ENCODE peak calls at places on chromosomes 16 and 17, in six cellular contexts. F is fibroblast of lung, Q is A673, K is PC-3, Z is cardiac muscle cell, U is tibial artery. R is an unnamed sample. For H3K4me1, the result is how much of the 10 kb centered on the place peaks cover.

GRCh38 chr17:32142857-32143524 is 689 bp downstream of the RHOT1 start:
- DNase-seq in F (peak), Q (peak), K (peak), Z (peak), U (peak), R (peak)

GRCh38 chr16:3698941-3699340 is 18.4 kb downstream of the TRAP1 start:
- DNase-seq in F (no peak), Q (no peak), K (no peak), Z (no peak), U (no peak), R (no peak)

GRCh38 chr16:71911121-71911520 is 15.8 kb downstream of the IST1 start:
- DNase-seq in F (no peak), Q (no peak), K (no peak), Z (no peak), U (no peak), R (no peak)

GRCh38 chr16:11105038-11105903 is 150.7 kb downstream of the SOCS1 start:
- DNase-seq in F (peak), Q (peak), K (peak), Z (no peak), U (peak), R (peak)

GRCh38 chr16:28596115-28596630 is 677 bp downstream of the SULT1A2 start:
- DNase-seq in F (no peak), Q (no peak), K (no peak), Z (no peak), U (no peak), R (no peak)

GRCh38 chr17:41975099-41976083 is 8.8 kb downstream of the CNP start:
- DNase-seq in F (peak), Q (no peak), K (no peak), Z (no peak), U (peak), R (no peak)

GRCh38 chr16:56625943-56626654 is 518 bp downstream of the MT1E start:
- DNase-seq in F (peak), Q (no peak), K (no peak), Z (no peak), U (peak), R (no peak)

GRCh38 chr17:65931246-65932149 is 260.4 kb downstream of the CEP112 start:
- DNase-seq in F (no peak), Q (no peak), K (no peak), Z (no peak), U (no peak), R (no peak)

GRCh38 chr17:3447625-3448024 is 14.0 kb upstream of the OR1E2 start:
- DNase-seq in F (peak), Q (peak), K (peak), Z (no peak), U (no peak), R (no peak)

GRCh38 chr16:50323335-50324011 is 45.3 kb downstream of the BRD7 start:
- DNase-seq in F (peak), Q (peak), K (peak), Z (no peak), U (no peak), R (peak)

GRCh38 chr17:36816889-36817288 is 120.4 kb upstream of the LHX1 start:
- DNase-seq in F (no peak), Q (no peak), K (no peak), Z (no peak), U (no peak), R (no peak)

GRCh38 chr17:20774472-20775135 is 195.1 kb downstream of the CDRT15L2 start:
- DNase-seq in F (no peak), Q (no peak), K (no peak), Z (no peak), U (no peak), R (no peak)

GRCh38 chr17:8056976-8057625 is 18.2 kb downstream of the ALOX15B start:
- DNase-seq in F (no peak), Q (no peak), K (peak), Z (no peak), U (peak), R (no peak)

GRCh38 chr17:19579867-19580565 is 46.4 kb downstream of the SLC47A1 start:
- DNase-seq in F (no peak), Q (peak), K (no peak), Z (peak), U (no peak), R (no peak)

GRCh38 chr17:57662021-57662420 is 83.1 kb downstream of the CCDC182 start:
- DNase-seq in F (no peak), Q (peak), K (no peak), Z (no peak), U (no peak), R (peak)

GRCh38 chr17:57662644-57663308 is 82.3 kb downstream of the CCDC182 start:
- DNase-seq in F (peak), Q (peak), K (peak), Z (peak), U (peak), R (peak)

GRCh38 chr17:57665696-57666095 is 79.4 kb downstream of the CCDC182 start:
- DNase-seq in F (no peak), Q (no peak), K (no peak), Z (no peak), U (peak), R (no peak)

GRCh38 chr17:57665128-57665527 is 80.0 kb downstream of the CCDC182 start:
- DNase-seq in F (no peak), Q (no peak), K (no peak), Z (no peak), U (peak), R (no peak)

GRCh38 chr17:57663326-57664070 is 81.6 kb downstream of the CCDC182 start:
- DNase-seq in F (no peak), Q (no peak), K (no peak), Z (no peak), U (peak), R (peak)
- H3K4me1 ChIP-seq in F (under half), Q (under half), K (under half), Z (under half), U (under half), R (under half)

GRCh38 chr16:54897930-54898329 is 32.7 kb upstream of the IRX5 start:
- DNase-seq in F (no peak), Q (no peak), K (no peak), Z (no peak), U (no peak), R (no peak)
- H3K4me3 ChIP-seq in F (no peak), Q (no peak), K (no peak), Z (no peak), U (no peak), R (no peak)

GRCh38 chr17:17972126-17972951 is at the start of the genes DRC3 and TOM1L2:
- DNase-seq in F (peak), Q (peak), K (peak), Z (peak), U (peak), R (peak)

GRCh38 chr17:17971431-17972125 is 622 bp downstream of the TOM1L2 start:
- DNase-seq in F (no peak), Q (no peak), K (no peak), Z (peak), U (peak), R (no peak)

GRCh38 chr17:17975441-17975840 is 2.8 kb downstream of the DRC3 start:
- DNase-seq in F (no peak), Q (no peak), K (no peak), Z (no peak), U (no peak), R (no peak)

GRCh38 chr17:17970699-17971430 is 1.3 kb downstream of the TOM1L2 start:
- DNase-seq in F (no peak), Q (no peak), K (peak), Z (no peak), U (no peak), R (no peak)

DNA sequence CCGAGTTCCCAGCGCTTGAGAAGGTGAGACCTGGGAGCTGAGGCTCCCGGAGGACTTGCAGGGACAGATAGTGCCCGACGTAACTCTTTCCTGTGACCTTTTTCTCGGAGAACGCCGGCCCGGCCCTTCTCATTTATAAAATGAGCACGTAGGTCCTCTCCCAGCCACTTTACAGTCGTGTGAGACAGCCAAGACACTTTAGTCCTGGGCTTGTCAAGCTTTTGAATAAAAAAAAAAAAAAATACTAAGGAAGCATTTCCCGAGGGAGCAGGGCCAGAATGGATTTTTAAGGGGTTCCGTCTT is 241 bp downstream of the DRC3 start:
- DNase-seq in F (no peak), Q (no peak), K (no peak), Z (no peak), U (no peak), R (no peak)
- H3K27ac ChIP-seq in F (peak), Q (no peak), K (peak), Z (no peak), U (peak), R (no peak)

GRCh38 chr16:59567496-59567895 is 833.4 kb upstream of the GOT2 start:
- DNase-seq in F (no peak), Q (no peak), K (no peak), Z (no peak), U (no peak), R (no peak)
- H3K4me1 ChIP-seq in F (under half), Q (under half), K (under half), Z (under half), U (under half), R (under half)

DNA sequence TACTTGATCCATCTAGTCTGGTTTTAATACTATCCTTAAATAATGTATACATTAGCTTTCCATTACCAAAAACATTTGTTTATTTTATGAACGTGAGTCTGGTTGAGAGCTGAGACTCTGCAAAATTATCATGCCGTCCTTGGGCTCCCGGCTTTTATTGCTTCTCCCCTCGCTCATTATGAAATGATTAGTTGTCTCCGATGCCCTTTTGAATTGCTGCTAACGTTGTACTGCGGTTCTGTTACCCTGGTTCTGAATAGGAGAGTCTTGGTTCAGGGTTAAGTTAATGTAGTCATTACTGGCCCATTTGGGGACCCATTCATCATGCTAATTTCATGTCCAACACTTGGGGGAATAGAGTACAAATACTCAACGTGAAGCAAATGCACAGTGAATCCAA is 12.8 kb downstream of the XYLT1 start:
- DNase-seq in F (no peak), Q (no peak), K (no peak), Z (no peak), U (no peak), R (no peak)
- H3K4me3 ChIP-seq in F (no peak), Q (no peak), K (no peak), Z (no peak), U (no peak), R (no peak)